ENCODE peak calls at places on chromosome 9, in four cellular contexts. C is NAMALWA, S is mucosa of descending colon, J is HuH-7.5. Y is an unnamed sample.

GRCh38 chr9:89891221-89892052 is 286.6 kb downstream of the GADD45G start:
- DNase-seq in C (no peak), J (no peak), S (no peak), Y (no peak)

GRCh38 chr9:19102181-19102630 is 498 bp downstream of the HAUS6 start:
- DNase-seq in J (no peak), S (peak), C (peak), Y (peak)

GRCh38 chr9:69798737-69799136 is 21.9 kb upstream of the CFAP95 start:
- DNase-seq in S (no peak), J (no peak), C (no peak), Y (no peak)

GRCh38 chr9:107480386-107480789 is 9.2 kb downstream of the KLF4 start:
- DNase-seq in J (no peak), S (peak), C (no peak), Y (no peak)

GRCh38 chr9:4741365-4742031 is 496 bp upstream of the AK3 start:
- DNase-seq in S (peak), C (no peak), J (peak), Y (peak)

GRCh38 chr9:4755026-4755609 is 14.1 kb upstream of the AK3 start:
- DNase-seq in C (no peak), S (no peak), J (no peak), Y (no peak)

GRCh38 chr9:16964228-16964627 is 93.8 kb upstream of the BNC2 start:
- DNase-seq in S (no peak), C (no peak), J (no peak), Y (no peak)

GRCh38 chr9:95644377-95644776 is 127.6 kb upstream of the PTCH1 start:
- DNase-seq in C (no peak), J (no peak), S (no peak), Y (peak)

GRCh38 chr9:110520120-110520701 is 59.3 kb downstream of the SVEP1 start:
- DNase-seq in S (no peak), J (no peak), C (no peak), Y (no peak)

GRCh38 chr9:70085241-70085640 is 41.6 kb downstream of the MAMDC2 start:
- DNase-seq in C (no peak), J (no peak), S (no peak), Y (peak)

GRCh38 chr9:137303031-137303892 is 1.2 kb upstream of the NRARP start:
- DNase-seq in S (peak), J (no peak), C (no peak), Y (no peak)

GRCh38 chr9:91560301-91560700 is 136.7 kb upstream of the NFIL3 start:
- DNase-seq in S (no peak), J (no peak), C (no peak), Y (no peak)

GRCh38 chr9:21638104-21638503 is 156.0 kb upstream of the IFNE start:
- DNase-seq in C (no peak), S (peak), J (no peak), Y (no peak)

GRCh38 chr9:114015607-114016006 is 62.5 kb downstream of the AMBP start:
- DNase-seq in S (no peak), J (peak), C (no peak), Y (no peak)

GRCh38 chr9:134451700-134452458 is 125.6 kb downstream of the RXRA start:
- DNase-seq in S (no peak), J (no peak), C (no peak), Y (no peak)

GRCh38 chr9:130010151-130010988 is 32.6 kb downstream of the FNBP1 start:
- DNase-seq in S (no peak), J (no peak), C (peak), Y (no peak)

GRCh38 chr9:121860744-121861143 is 209.3 kb downstream of the DAB2IP start:
- DNase-seq in C (no peak), S (no peak), J (no peak), Y (peak)

GRCh38 chr9:137449931-137450537 is 8.9 kb upstream of the ENTPD8 start:
- DNase-seq in S (peak), J (no peak), C (no peak), Y (no peak)

GRCh38 chr9:31542384-31543055 is 841.9 kb upstream of the ACO1 start:
- DNase-seq in S (no peak), C (peak), J (no peak), Y (peak)

GRCh38 chr9:111197251-111197650 is 132.8 kb downstream of the OR2K2 start:
- DNase-seq in C (no peak), S (no peak), J (no peak), Y (no peak)

GRCh38 chr9:13354733-13355132 is 75.2 kb upstream of the MPDZ start:
- DNase-seq in J (no peak), S (no peak), C (no peak), Y (peak)

GRCh38 chr9:77744877-77745435 is 96.8 kb upstream of the GNA14 start:
- DNase-seq in C (no peak), S (no peak), J (no peak), Y (no peak)

GRCh38 chr9:76905984-76906861 is at the start of gene PRUNE2:
- DNase-seq in S (peak), J (no peak), C (no peak), Y (peak)

GRCh38 chr9:37675661-37676060 is 24.9 kb downstream of the FRMPD1 start:
- DNase-seq in S (peak), C (no peak), J (no peak), Y (no peak)

GRCh38 chr9:87497604-87498045 is at the start of gene DAPK1:
- DNase-seq in J (peak), C (no peak), S (peak), Y (peak)

GRCh38 chr9:113139225-113139829 is 11.5 kb upstream of the SLC31A2 start:
- DNase-seq in J (no peak), S (no peak), C (no peak), Y (no peak)

GRCh38 chr9:119722384-119722783 is 353.1 kb upstream of the BRINP1 start:
- DNase-seq in C (no peak), S (no peak), J (no peak), Y (no peak)

GRCh38 chr9:109880276-109881169 is 100.5 kb downstream of the PALM2AKAP2 start:
- DNase-seq in J (peak), C (peak), S (no peak), Y (peak)

GRCh38 chr9:101376117-101376866 is 8.5 kb downstream of the BAAT start:
- DNase-seq in C (no peak), S (no peak), J (no peak), Y (no peak)

GRCh38 chr9:112086627-112087026 is 88.5 kb downstream of the SUSD1 start:
- DNase-seq in C (peak), J (no peak), S (no peak), Y (peak)